ENCODE peak calls at places on chromosomes 11 and 22, in eight cellular contexts. B is posterior cingulate gyrus, N is Daoy, K is HT-29, U is ureter, H is adrenal gland, J is neural progenitor cell, M is HAP-1. I is an unnamed sample.

GRCh38 chr22:21012446-21013407 is 2.2 kb upstream of the P2RX6 start:
- DNase-seq in B (no peak), N (no peak), K (no peak), U (no peak), H (no peak), J (no peak), M (no peak), I (no peak)

GRCh38 chr11:10443152-10443551 is 11.9 kb upstream of the AMPD3 start:
- DNase-seq in B (no peak), N (no peak), K (no peak), U (no peak), H (no peak), J (no peak), M (no peak), I (no peak)

GRCh38 chr11:2583605-2583958 is 116.2 kb downstream of the KCNQ1OT1 start:
- DNase-seq in B (no peak), N (peak), K (no peak), U (peak), H (no peak), J (no peak), M (no peak), I (no peak)

GRCh38 chr11:69437001-69437875 is 44.2 kb upstream of the LINC01488 start:
- DNase-seq in B (peak), N (peak), K (peak), U (peak), H (no peak), J (peak), M (no peak), I (peak)

GRCh38 chr11:82810326-82810725 is 76.7 kb upstream of the FAM181B start:
- DNase-seq in B (no peak), N (no peak), K (no peak), U (no peak), H (no peak), J (no peak), M (no peak), I (peak)

GRCh38 chr22:39349967-39350802 is at the start of gene SYNGR1:
- DNase-seq in B (peak), N (no peak), K (no peak), U (no peak), H (no peak), J (peak), M (no peak), I (no peak)

GRCh38 chr11:73625690-73626318 is 20.6 kb upstream of the PLEKHB1 start:
- DNase-seq in B (peak), N (peak), K (peak), U (peak), H (peak), J (peak), M (peak), I (peak)

GRCh38 chr11:24661313-24661712 is 164.5 kb downstream of the LUZP2 start:
- DNase-seq in B (no peak), N (no peak), K (no peak), U (no peak), H (no peak), J (no peak), M (no peak), I (no peak)